ENCODE peak calls at places on chromosomes 11 and 22, in five cellular contexts. A is tibial artery, Q is MM.1S, K is GM12864, Z is fibroblast of villous mesenchyme. G is an unnamed sample.

GRCh38 chr11:10349281-10349665 is 44.4 kb downstream of the ADM start:
- DNase-seq in A (no peak), Q (no peak), K (no peak), Z (no peak), G (no peak)

GRCh38 chr11:11620966-11621880 is 582 bp downstream of the GALNT18 start:
- DNase-seq in A (peak), Q (peak), K (no peak), Z (peak), G (peak)

GRCh38 chr22:32562916-32563315 is 88.3 kb downstream of the FBXO7 start:
- DNase-seq in A (no peak), Q (no peak), K (no peak), Z (no peak), G (no peak)

GRCh38 chr11:103736986-103737622 is 299.3 kb upstream of the DDI1 start:
- DNase-seq in A (no peak), Q (no peak), K (no peak), Z (no peak), G (peak)

GRCh38 chr11:64263947-64264317 is 12.6 kb downstream of the PLCB3 start:
- DNase-seq in A (no peak), Q (no peak), K (no peak), Z (no peak), G (no peak)

GRCh38 chr11:19774329-19774728 is 61.7 kb downstream of the NAV2 start:
- DNase-seq in A (no peak), Q (no peak), K (no peak), Z (no peak), G (no peak)

GRCh38 chr11:77259681-77260080 is 41.8 kb downstream of the GDPD4 start:
- DNase-seq in A (no peak), Q (no peak), K (no peak), Z (peak), G (no peak)

GRCh38 chr11:20026629-20027545 is 133.4 kb downstream of the DBX1 start:
- DNase-seq in A (no peak), Q (no peak), K (no peak), Z (no peak), G (no peak)

GRCh38 chr11:124919836-124920755 is 1.0 kb downstream of the HEPN1 start:
- DNase-seq in A (no peak), Q (no peak), K (no peak), Z (no peak), G (no peak)

GRCh38 chr11:48210052-48210451 is 6.6 kb upstream of the OR4B1 start:
- DNase-seq in A (no peak), Q (no peak), K (no peak), Z (peak), G (no peak)

GRCh38 chr11:35272391-35272821 is 133.4 kb downstream of the CD44 start:
- DNase-seq in A (no peak), Q (peak), K (peak), Z (no peak), G (no peak)

GRCh38 chr22:50219800-50220602 is 19.2 kb downstream of the SELENOO start:
- DNase-seq in A (no peak), Q (no peak), K (no peak), Z (no peak), G (no peak)

GRCh38 chr11:120112174-120112796 is 25.6 kb downstream of the TRIM29 start:
- DNase-seq in A (no peak), Q (no peak), K (no peak), Z (no peak), G (no peak)

GRCh38 chr11:119006696-119007095 is 8.8 kb downstream of the CENATAC start:
- DNase-seq in A (no peak), Q (no peak), K (no peak), Z (no peak), G (no peak)

GRCh38 chr22:27107824-27108223 is 450.4 kb downstream of the MIAT start:
- DNase-seq in A (peak), Q (no peak), K (no peak), Z (peak), G (no peak)

GRCh38 chr11:113474362-113475159 is 637 bp downstream of the DRD2 start:
- DNase-seq in A (peak), Q (peak), K (no peak), Z (peak), G (peak)

GRCh38 chr11:12377106-12377823 is at the start of gene PARVA:
- DNase-seq in A (peak), Q (no peak), K (no peak), Z (peak), G (peak)

GRCh38 chr11:76317296-76317695 is 63.6 kb downstream of the THAP12 start:
- DNase-seq in A (no peak), Q (no peak), K (no peak), Z (no peak), G (no peak)

GRCh38 chr11:33657757-33658156 is 42.9 kb downstream of the C11orf91 start:
- DNase-seq in A (no peak), Q (no peak), K (no peak), Z (no peak), G (no peak)

GRCh38 chr22:49991907-49992533 is 20.5 kb downstream of the IL17REL start:
- DNase-seq in A (peak), Q (no peak), K (no peak), Z (no peak), G (no peak)

GRCh38 chr11:43573233-43573632 is 107.3 kb upstream of the HSD17B12 start:
- DNase-seq in A (no peak), Q (peak), K (no peak), Z (no peak), G (no peak)

GRCh38 chr11:3049430-3050243 is 7.6 kb downstream of the CARS1 start:
- DNase-seq in A (peak), Q (peak), K (peak), Z (peak), G (peak)

GRCh38 chr11:117818036-117818858 is 6.3 kb downstream of the FXYD2 start:
- DNase-seq in A (no peak), Q (no peak), K (peak), Z (peak), G (peak)

GRCh38 chr11:73244589-73245240 is 26.6 kb downstream of the P2RY2 start:
- DNase-seq in A (peak), Q (no peak), K (no peak), Z (no peak), G (no peak)

GRCh38 chr11:47992959-47993820 is 12.8 kb downstream of the PTPRJ start:
- DNase-seq in A (no peak), Q (no peak), K (no peak), Z (peak), G (no peak)

GRCh38 chr11:117328414-117329010 is 858 bp downstream of the CEP164 start:
- DNase-seq in A (no peak), Q (no peak), K (no peak), Z (peak), G (peak)

GRCh38 chr22:39530136-39530535 is 2.4 kb downstream of the RPS19BP1 start:
- DNase-seq in A (no peak), Q (no peak), K (no peak), Z (no peak), G (no peak)

GRCh38 chr22:39527481-39527961 is 5.0 kb downstream of the RPS19BP1 start:
- DNase-seq in A (no peak), Q (peak), K (no peak), Z (no peak), G (peak)

GRCh38 chr22:39529487-39529851 is 3.1 kb downstream of the RPS19BP1 start:
- DNase-seq in A (no peak), Q (no peak), K (no peak), Z (no peak), G (no peak)

GRCh38 chr22:39528080-39528661 is 4.4 kb downstream of the RPS19BP1 start:
- DNase-seq in A (no peak), Q (no peak), K (no peak), Z (peak), G (no peak)

DNA sequence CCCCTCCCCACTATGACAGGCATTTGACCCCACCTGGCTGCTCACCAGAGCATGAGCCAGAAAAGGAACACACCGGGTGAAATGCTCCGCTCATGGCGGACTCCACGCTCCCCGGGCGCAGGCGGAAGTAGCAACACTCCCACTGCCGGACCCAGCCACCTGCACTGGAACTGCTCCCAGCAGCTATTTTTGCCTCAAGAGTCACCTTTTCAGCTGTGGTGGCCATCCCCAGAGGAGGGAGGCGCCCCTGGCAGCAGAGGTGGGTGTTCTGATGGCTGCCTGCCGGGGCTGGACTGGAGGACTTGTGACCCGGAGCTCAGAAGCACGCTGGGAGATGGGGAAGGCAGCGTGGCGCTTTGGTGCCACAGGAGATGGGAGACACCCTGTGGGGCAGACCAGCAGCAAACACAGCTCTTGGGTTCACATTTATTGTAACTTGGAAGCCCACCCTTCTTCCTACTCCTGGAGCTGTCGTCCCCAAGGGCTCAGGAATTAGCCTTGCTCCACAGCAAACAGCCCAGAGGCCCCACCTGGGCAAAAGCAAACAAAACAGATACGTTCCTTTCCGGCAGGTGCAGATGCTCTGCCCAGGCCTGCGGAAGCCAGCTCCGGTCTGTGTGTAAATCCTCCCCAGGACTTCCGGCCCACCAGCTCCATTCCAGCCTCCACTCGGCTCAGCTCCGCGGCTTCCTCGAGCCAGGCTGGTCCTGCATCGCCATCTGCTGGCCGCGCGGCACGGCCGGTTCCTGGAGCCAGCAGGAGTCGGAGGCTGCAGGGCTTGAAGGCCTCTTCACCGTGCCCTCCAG is 3.7 kb downstream of the RPS19BP1 start:
- DNase-seq in A (peak), Q (peak), K (peak), Z (peak), G (peak)
- H3K4me3 ChIP-seq in A (no peak), Q (peak), K (peak), Z (peak), G (peak)

DNA sequence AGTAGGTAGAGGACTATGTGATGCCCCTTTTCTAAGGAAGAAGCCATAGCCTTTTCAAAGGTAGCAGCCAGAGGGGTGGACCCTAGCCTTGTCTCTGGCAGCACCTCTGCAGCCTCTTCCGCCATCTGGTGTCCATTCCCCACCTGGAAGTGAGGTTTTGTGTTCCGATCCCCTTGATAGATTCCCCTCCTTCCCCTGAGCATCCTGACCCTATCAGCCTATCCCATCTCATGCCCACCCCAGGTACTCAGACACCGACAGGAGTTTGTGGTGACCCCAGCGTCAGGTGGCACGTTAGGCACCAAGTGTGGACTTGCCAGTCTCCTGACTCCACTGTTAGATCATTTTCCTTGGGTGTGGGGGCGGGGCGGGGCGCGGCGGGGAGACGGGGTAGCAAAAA is 398 bp upstream of the FAM89B start:
- DNase-seq in A (no peak), Q (peak), K (no peak), Z (peak), G (no peak)
- H3K4me3 ChIP-seq in A (peak), Q (peak), K (peak), Z (peak), G (peak)

DNA sequence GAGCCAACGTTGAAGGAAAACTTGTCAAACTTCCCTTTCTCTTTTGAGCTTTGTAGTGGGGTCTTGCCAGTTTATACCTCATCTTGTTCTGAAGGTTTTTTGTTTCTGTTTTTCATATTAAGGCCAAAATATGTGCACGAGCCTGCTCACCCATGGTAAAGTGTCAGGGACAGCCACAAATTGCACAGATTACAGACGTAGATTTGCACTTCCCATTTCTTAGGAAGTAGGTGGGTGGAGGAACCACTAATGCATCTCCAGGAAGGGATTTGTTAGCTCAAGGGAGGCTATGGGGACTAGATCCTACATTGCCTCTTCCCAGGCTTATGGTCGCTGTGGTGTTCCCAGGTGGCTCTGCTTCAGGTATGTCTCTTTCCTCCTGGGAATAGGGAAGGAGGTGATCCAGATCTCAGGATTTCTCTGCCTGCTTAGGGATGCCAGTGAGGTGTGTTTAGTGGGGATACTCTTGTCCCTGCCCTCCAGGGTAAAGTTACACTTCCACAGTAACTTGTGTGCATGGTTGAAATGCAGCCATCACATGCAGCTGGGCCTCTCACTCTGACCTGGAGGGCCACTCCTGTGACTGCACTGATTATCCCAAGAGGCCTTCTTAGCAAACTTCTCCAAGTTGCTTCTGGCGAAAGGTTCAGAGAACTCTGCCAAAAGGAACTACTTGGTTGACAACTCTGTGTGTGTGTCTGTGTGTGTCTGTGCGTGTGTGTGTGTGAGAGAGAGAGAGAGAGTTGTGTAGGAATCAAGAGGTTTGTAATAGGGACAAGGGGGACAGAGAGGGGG is 9.8 kb downstream of the PPFIBP2 start:
- DNase-seq in A (no peak), Q (no peak), K (no peak), Z (no peak), G (no peak)
- H3K4me3 ChIP-seq in A (no peak), Q (no peak), K (no peak), Z (no peak), G (no peak)

GRCh38 chr11:1391165-1392010 is 1.7 kb downstream of the BRSK2 start:
- DNase-seq in A (no peak), Q (no peak), K (no peak), Z (no peak), G (no peak)

GRCh38 chr11:1392111-1392510 is 2.4 kb downstream of the BRSK2 start:
- DNase-seq in A (no peak), Q (no peak), K (no peak), Z (no peak), G (no peak)

GRCh38 chr11:1389932-1390587 is at the start of gene BRSK2:
- DNase-seq in A (no peak), Q (no peak), K (no peak), Z (no peak), G (no peak)

GRCh38 chr11:1389103-1389931 is 417 bp upstream of the BRSK2 start:
- DNase-seq in A (peak), Q (peak), K (peak), Z (peak), G (peak)

GRCh38 chr11:1390603-1391164 is 950 bp downstream of the BRSK2 start:
- DNase-seq in A (no peak), Q (no peak), K (no peak), Z (peak), G (peak)
- H3K4me3 ChIP-seq in A (no peak), Q (no peak), K (no peak), Z (no peak), G (no peak)

GRCh38 chr22:40094449-40094848 is 83.3 kb upstream of the TNRC6B start:
- DNase-seq in A (no peak), Q (peak), K (no peak), Z (peak), G (no peak)
- H3K4me3 ChIP-seq in A (no peak), Q (peak), K (peak), Z (no peak), G (no peak)

GRCh38 chr22:23857606-23858483 is at the start of gene SLC2A11:
- DNase-seq in A (peak), Q (peak), K (peak), Z (peak), G (peak)

GRCh38 chr22:23858484-23858815 is 775 bp downstream of the SLC2A11 start:
- DNase-seq in A (no peak), Q (no peak), K (no peak), Z (no peak), G (no peak)

GRCh38 chr22:23862103-23862502 is 4.4 kb downstream of the SLC2A11 start:
- DNase-seq in A (no peak), Q (peak), K (no peak), Z (peak), G (no peak)

GRCh38 chr22:23856721-23857605 is 712 bp upstream of the SLC2A11 start:
- DNase-seq in A (no peak), Q (peak), K (no peak), Z (peak), G (no peak)

GRCh38 chr22:23859201-23859600 is 1.5 kb downstream of the SLC2A11 start:
- DNase-seq in A (no peak), Q (no peak), K (no peak), Z (no peak), G (no peak)
- H3K4me3 ChIP-seq in A (no peak), Q (no peak), K (no peak), Z (no peak), G (no peak)

GRCh38 chr22:42301072-42301741 is 30.8 kb upstream of the TCF20 start:
- DNase-seq in A (no peak), Q (no peak), K (no peak), Z (no peak), G (no peak)

GRCh38 chr22:42301742-42302102 is 31.3 kb upstream of the TCF20 start:
- DNase-seq in A (no peak), Q (no peak), K (no peak), Z (no peak), G (no peak)

GRCh38 chr22:42299586-42300285 is 29.3 kb upstream of the TCF20 start:
- DNase-seq in A (no peak), Q (peak), K (no peak), Z (no peak), G (peak)

GRCh38 chr22:42298746-42299145 is 28.3 kb upstream of the TCF20 start:
- DNase-seq in A (no peak), Q (no peak), K (no peak), Z (no peak), G (no peak)

DNA sequence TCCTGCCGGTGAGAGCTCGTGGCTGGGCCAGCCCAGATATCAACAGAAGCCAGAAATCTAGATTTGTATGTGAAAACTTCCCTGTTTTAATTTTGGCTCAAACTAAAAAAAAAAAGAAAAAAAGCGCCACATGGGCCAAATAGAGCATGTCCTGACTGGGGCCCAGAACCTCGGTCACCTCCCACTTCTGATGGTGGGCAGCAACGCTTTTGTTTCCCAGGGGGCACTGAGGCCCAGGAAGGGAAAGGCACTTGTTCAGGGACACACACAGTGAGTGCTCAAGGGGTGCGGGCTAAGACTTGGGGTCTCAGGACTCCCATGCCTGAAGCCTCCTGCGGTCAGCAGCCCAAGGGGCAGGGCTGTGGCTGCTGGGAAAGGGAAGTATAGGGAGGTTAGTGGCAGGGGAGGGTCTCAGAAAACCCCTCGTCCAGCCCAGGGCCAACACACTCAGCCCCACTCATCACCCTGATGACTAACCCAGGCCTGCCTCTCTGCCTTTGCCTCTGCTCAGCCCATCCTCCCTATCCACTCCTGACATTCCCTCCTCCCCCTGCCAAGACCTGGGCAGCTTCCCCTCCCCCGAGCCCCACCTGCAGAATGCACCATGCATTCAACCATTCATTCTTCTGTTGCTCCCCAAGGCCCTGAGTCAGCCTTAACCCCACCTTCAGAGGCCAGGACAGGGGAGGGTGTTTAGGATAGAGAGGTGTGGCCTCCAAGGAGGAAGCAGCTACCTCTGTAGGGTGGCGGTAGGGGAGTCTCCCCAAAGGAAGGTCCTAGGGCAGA is 30.0 kb upstream of the TCF20 start:
- DNase-seq in A (no peak), Q (no peak), K (peak), Z (no peak), G (no peak)
- H3K4me3 ChIP-seq in A (no peak), Q (no peak), K (no peak), Z (no peak), G (no peak)